ENCODE peak calls at places on chromosomes 3 and 15, in eight cellular contexts. U, H, I, Y, T, C, M and J are unnamed samples.

GRCh38 chr15:80536231-80536630 is 132.0 kb downstream of the ARNT2 start:
- DNase-seq in U (no peak), H (no peak), I (peak; percentile 29), Y (no peak), T (no peak), C (no peak), M (no peak), J (no peak)

GRCh38 chr15:72078887-72079286 is 39.1 kb downstream of the MYO9A start:
- DNase-seq in U (no peak), H (no peak), I (no peak), Y (peak; percentile 80), T (no peak), C (no peak), M (no peak), J (peak; percentile 62)

GRCh38 chr3:33426630-33427341 is 13.4 kb downstream of the UBP1 start:
- DNase-seq in U (no peak), H (no peak), I (no peak), Y (no peak), T (peak; percentile 75), C (no peak), M (no peak), J (no peak)

GRCh38 chr3:39814007-39814406 is 4.6 kb downstream of the MYRIP start:
- DNase-seq in U (no peak), H (no peak), I (no peak), Y (no peak), T (no peak), C (no peak), M (peak; percentile 74), J (no peak)

GRCh38 chr15:20106026-20106425 is 435.6 kb downstream of the GOLGA6L6 start:
- DNase-seq in U (peak; percentile 63), H (no peak), I (no peak), Y (no peak), T (peak; percentile 6), C (no peak), M (no peak), J (no peak)

GRCh38 chr15:88890495-88890894 is 4.8 kb downstream of the HAPLN3 start:
- DNase-seq in U (no peak), H (no peak), I (no peak), Y (no peak), T (no peak), C (no peak), M (no peak), J (no peak)

GRCh38 chr3:84980011-84980410 is 21.2 kb downstream of the CADM2 start:
- DNase-seq in U (no peak), H (no peak), I (no peak), Y (no peak), T (no peak), C (no peak), M (no peak), J (no peak)

GRCh38 chr3:187080799-187081450 is 58.4 kb downstream of the RPL39L start:
- DNase-seq in U (no peak), H (no peak), I (no peak), Y (no peak), T (no peak), C (no peak), M (no peak), J (no peak)

GRCh38 chr15:74238984-74239645 is 3.0 kb downstream of the CCDC33 start:
- DNase-seq in U (no peak), H (no peak), I (no peak), Y (no peak), T (no peak), C (no peak), M (no peak), J (no peak)

GRCh38 chr3:141575879-141576743 is 89.3 kb downstream of the RASA2 start:
- DNase-seq in U (no peak), H (no peak), I (no peak), Y (no peak), T (no peak), C (no peak), M (no peak), J (peak; percentile 33)

GRCh38 chr3:108662141-108662738 is 72.7 kb downstream of the DZIP3 start:
- DNase-seq in U (no peak), H (peak; percentile 33), I (peak; percentile 8), Y (peak; percentile 11), T (no peak), C (no peak), M (peak; percentile 34), J (peak; percentile 74)

GRCh38 chr3:151581046-151581445 is 120.2 kb upstream of the IGSF10 start:
- DNase-seq in U (no peak), H (no peak), I (no peak), Y (no peak), T (no peak), C (no peak), M (peak; percentile 13), J (no peak)

GRCh38 chr15:39269352-39269751 is 311.5 kb upstream of the THBS1 start:
- DNase-seq in U (no peak), H (no peak), I (no peak), Y (no peak), T (no peak), C (no peak), M (no peak), J (no peak)

GRCh38 chr3:9340450-9341009 is 22.3 kb upstream of the THUMPD3 start:
- DNase-seq in U (no peak), H (no peak), I (no peak), Y (no peak), T (no peak), C (peak; percentile 41), M (peak; percentile 70), J (no peak)

GRCh38 chr15:36373549-36373948 is 205.9 kb upstream of the CDIN1 start:
- DNase-seq in U (no peak), H (no peak), I (no peak), Y (no peak), T (no peak), C (no peak), M (no peak), J (no peak)

GRCh38 chr3:114242947-114243346 is 5.6 kb upstream of the ZNF80 start:
- DNase-seq in U (no peak), H (no peak), I (no peak), Y (peak; percentile 41), T (no peak), C (no peak), M (no peak), J (peak; percentile 66)

GRCh38 chr3:184740509-184741258 is 28.8 kb upstream of the MAGEF1 start:
- DNase-seq in U (peak; percentile 46), H (no peak), I (peak; percentile 43), Y (no peak), T (no peak), C (peak; percentile 6), M (peak; percentile 16), J (no peak)

GRCh38 chr3:27960133-27960532 is 238.0 kb upstream of the EOMES start:
- DNase-seq in U (no peak), H (no peak), I (no peak), Y (no peak), T (no peak), C (no peak), M (no peak), J (no peak)

DNA sequence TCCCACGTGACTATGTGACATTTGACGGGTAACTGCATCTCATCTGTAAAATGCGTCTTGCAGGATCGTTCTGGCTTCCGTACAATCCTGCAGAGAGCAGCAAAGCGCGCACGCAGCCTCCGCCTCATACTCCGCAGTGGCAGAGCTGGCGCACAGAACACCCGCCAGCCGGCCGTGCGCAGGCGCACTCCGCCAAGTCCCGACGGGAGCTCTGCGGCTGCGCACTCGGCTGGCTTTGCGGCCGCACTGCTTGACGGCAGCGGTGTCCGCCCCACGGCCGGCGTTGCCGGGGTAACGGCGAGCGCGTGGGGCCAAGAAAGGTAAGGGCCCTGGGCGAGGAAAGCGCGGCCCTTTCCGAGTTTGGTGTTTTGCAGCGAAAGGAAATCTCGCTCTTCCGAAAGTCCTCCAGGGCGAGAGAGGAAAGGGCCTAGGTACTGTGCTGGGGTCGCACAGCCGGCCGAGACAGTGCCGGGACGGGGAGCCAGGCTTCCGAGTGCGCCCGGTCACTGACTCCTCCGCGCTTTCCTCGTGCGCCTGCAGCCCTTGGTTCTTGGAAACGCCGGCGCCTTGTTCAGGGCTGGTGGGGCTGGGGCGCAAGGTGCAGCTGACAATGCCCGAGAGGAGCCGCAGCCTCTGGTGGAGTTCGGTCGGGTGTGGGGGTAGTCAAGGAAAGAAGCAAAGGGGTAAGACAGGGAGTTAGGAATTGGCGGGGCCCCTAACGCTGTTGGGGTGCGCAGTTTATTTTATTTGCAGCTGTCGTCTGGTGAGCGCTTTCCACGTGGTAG is at the start of gene TSEN2:
- DNase-seq in U (peak; percentile 95), H (peak; percentile 80), I (peak; percentile 90), Y (peak; percentile 88), T (peak; percentile 96), C (peak; percentile 90), M (peak; percentile 91), J (peak; percentile 98)
- TF ChIP-seq CTCF in U (peak; percentile 25), H (peak; percentile 68), I (no peak), Y (no peak), T (peak; percentile 12), C (peak; percentile 30), M (peak; percentile 47), J (no peak)

GRCh38 chr3:105653161-105653560 is 215.7 kb downstream of the CBLB start:
- DNase-seq in U (no peak), H (no peak), I (no peak), Y (no peak), T (no peak), C (no peak), M (no peak), J (no peak)
- H3K4me3 ChIP-seq in U (no peak overlapping the region), H (no peak overlapping the region), I (no peak overlapping the region), Y (no peak overlapping the region), T (no peak overlapping the region), C (no peak overlapping the region), M (no peak overlapping the region), J (no peak overlapping the region)

DNA sequence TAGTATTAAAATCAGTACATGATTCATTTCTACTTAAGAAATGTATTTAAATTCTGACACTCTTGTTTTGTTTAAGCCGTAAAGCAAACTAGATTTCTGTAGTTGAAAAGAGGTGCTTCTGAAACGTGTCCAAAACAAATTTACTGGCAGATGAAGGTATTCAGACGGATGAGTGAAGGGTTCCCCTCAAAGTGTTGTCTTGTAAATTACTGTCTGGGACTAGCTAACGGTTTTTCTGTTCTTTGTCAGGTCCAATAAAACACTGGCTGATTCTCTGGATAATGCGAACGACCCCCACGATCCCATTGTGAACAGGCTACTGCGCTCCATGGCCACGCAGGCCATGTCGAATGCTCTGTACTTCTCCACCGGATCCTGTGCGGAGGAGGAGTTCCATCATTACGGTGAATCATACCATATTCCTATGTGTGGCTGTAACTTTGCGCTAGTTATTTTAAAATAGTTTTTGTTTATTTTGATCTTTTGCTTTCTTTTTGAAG is 27.7 kb downstream of the TIPIN start:
- DNase-seq in U (no peak), H (no peak), I (no peak), Y (no peak), T (no peak), C (no peak), M (no peak), J (no peak)
- TF ChIP-seq CTCF in U (no peak), H (no peak), I (no peak), Y (no peak), T (no peak), C (no peak), M (no peak), J (no peak)

DNA sequence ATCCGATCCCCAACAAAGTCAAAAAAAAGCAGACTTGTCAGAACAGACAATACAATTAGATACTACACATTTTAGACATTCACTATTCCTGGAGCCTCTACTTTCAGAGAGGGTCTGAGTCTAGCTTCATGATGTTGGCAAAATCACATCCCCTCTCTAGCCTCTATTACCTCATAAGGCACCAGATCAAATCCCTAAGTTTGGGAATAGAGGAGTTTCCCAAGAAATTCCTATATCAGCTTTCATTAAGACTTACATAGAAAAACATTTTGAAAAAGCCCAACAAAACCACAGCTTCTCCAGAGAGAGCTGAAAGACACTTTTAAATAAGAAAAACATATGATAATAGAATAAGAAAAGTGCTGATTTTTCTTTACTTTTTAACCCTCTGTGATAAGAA is 4.5 kb downstream of the TBC1D2B start:
- DNase-seq in U (no peak), H (no peak), I (no peak), Y (no peak), T (no peak), C (no peak), M (no peak), J (no peak)
- H3K4me3 ChIP-seq in U (peak overlapping the region; percentile 15), H (no peak overlapping the region), I (no peak overlapping the region), Y (no peak overlapping the region), T (peak overlapping the region; percentile 16), C (no peak overlapping the region), M (no peak overlapping the region), J (no peak overlapping the region)